ENCODE peak calls at places on chromosomes 12 and 14, in seven cellular contexts. V is choroid plexus epithelial cell; R is right lobe of liver; P is A549; Y is CD4-positive, alpha-beta T cell; T is lower leg skin; N is fibroblast of villous mesenchyme. C is an unnamed sample.

GRCh38 chr14:60561845-60562746 is 53.1 kb downstream of the SIX6 start:
- DNase-seq in T (no peak), Y (no peak), V (peak; percentile 92), N (peak; percentile 64), P (peak; percentile 81), R (no peak), C (peak; percentile 48)

GRCh38 chr12:111825509-111825908 is 16.5 kb upstream of the MAPKAPK5 start:
- DNase-seq in V (no peak), T (no peak), P (no peak), R (no peak), N (no peak), Y (no peak), C (no peak)

GRCh38 chr12:24791622-24792021 is 157.3 kb downstream of the BCAT1 start:
- DNase-seq in P (no peak), Y (no peak), R (no peak), N (no peak), V (no peak), T (no peak), C (no peak)

GRCh38 chr14:84527706-84528105 is 1002.2 kb upstream of the FLRT2 start:
- DNase-seq in R (no peak), T (no peak), Y (no peak), N (no peak), P (no peak), V (no peak), C (no peak)

GRCh38 chr12:52156757-52157565 is 34.9 kb downstream of the KRT80 start:
- DNase-seq in V (peak; percentile 67), N (peak; percentile 55), P (peak; percentile 88), R (peak; percentile 80), T (peak; percentile 97), Y (peak; percentile 66), C (peak; percentile 65)

GRCh38 chr12:75479963-75480461 is 543 bp upstream of the GLIPR1 start:
- DNase-seq in Y (no peak), N (no peak), V (peak; percentile 79), T (no peak), R (no peak), P (no peak), C (no peak)

GRCh38 chr12:108441549-108441948 is 73.5 kb upstream of the FICD start:
- DNase-seq in N (no peak), V (no peak), P (no peak), Y (no peak), R (no peak), T (no peak), C (no peak)

GRCh38 chr12:88552672-88553079 is 27.6 kb downstream of the KITLG start:
- DNase-seq in T (no peak), P (peak; percentile 77), V (peak; percentile 88), Y (no peak), N (peak; percentile 83), R (no peak), C (no peak)

GRCh38 chr12:106342397-106343212 is 14.9 kb upstream of the POLR3B start:
- DNase-seq in T (peak; percentile 95), V (peak; percentile 67), R (peak; percentile 61), Y (no peak), P (peak; percentile 44), N (peak; percentile 74), C (no peak)

GRCh38 chr14:68216072-68216471 is 396.5 kb downstream of the RAD51B start:
- DNase-seq in P (no peak), V (no peak), R (no peak), Y (no peak), T (no peak), N (peak; percentile 55), C (no peak)

GRCh38 chr14:89279649-89280232 is 137.3 kb downstream of the FOXN3 start:
- DNase-seq in V (no peak), T (no peak), Y (no peak), P (no peak), N (no peak), R (no peak), C (no peak)
- TF ChIP-seq CTCF in V (no peak), T (no peak), Y (no peak), P (no peak), N (no peak), R (no peak), C (no peak)

GRCh38 chr14:62144863-62145262 is 382.6 kb downstream of the SNAPC1 start:
- DNase-seq in R (no peak), T (no peak), Y (no peak), V (peak; percentile 5), P (no peak), N (no peak), C (no peak)
- TF ChIP-seq CTCF in R (no peak), T (no peak), Y (no peak), V (no peak), P (no peak), N (no peak), C (no peak)

GRCh38 chr14:44369401-44370123 is 137.5 kb downstream of the FSCB start:
- DNase-seq in N (no peak), Y (no peak), T (no peak), P (no peak), V (no peak), R (no peak), C (no peak)
- TF ChIP-seq CTCF in N (no peak), Y (no peak), T (no peak), P (no peak), V (no peak), R (no peak), C (no peak)

GRCh38 chr12:131442337-131442918 is 268.5 kb upstream of the SFSWAP start:
- DNase-seq in R (no peak), Y (no peak), V (no peak), P (no peak), T (peak; percentile 82), N (no peak), C (peak; percentile 26)
- TF ChIP-seq CTCF in R (no peak), Y (no peak), V (no peak), P (no peak), T (no peak), N (no peak), C (no peak)